ENCODE peak calls at places on chromosomes 5 and 9, in eight cellular contexts. One of them, this sample, is unnamed.

GRCh38 chr9:88319936-88320747 is 68.1 kb upstream of the SPIN1 start:
- ATAC-seq in T-cell: no peak
- ATAC-seq in T-helper 17 cell: no peak
- ATAC-seq in A549: no peak
- ATAC-seq in activated CD8-positive, alpha-beta T cell treated with anti-CD3 and anti-CD28 coated beads, Interleukin-2, amount 10 ng/mL, durations not matched to agents 7 days and 5 days: no peak
- ATAC-seq in activated CD4-positive, CD25-positive, alpha-beta regulatory T cell treated with anti-CD3 and anti-CD28 coated beads, Interleukin-2, amount 50 U/mL, for 24 hours: no peak
- ATAC-seq in mucosa of descending colon: no peak
- ATAC-seq in activated naive CD8-positive, alpha-beta T cell treated with anti-CD3 and anti-CD28 coated beads, Interleukin-2, amount 10 ng/mL, durations not matched to agents 7 days and 5 days: no peak
- ATAC-seq in this sample: no peak

GRCh38 chr5:160272041-160272663 is 40.2 kb downstream of the CCNJL start:
- ATAC-seq in activated CD8-positive, alpha-beta T cell treated with anti-CD3 and anti-CD28 coated beads, Interleukin-2, amount 10 ng/mL, durations not matched to agents 7 days and 5 days: no peak
- ATAC-seq in activated naive CD8-positive, alpha-beta T cell treated with anti-CD3 and anti-CD28 coated beads, Interleukin-2, amount 10 ng/mL, durations not matched to agents 7 days and 5 days: no peak
- ATAC-seq in activated CD4-positive, CD25-positive, alpha-beta regulatory T cell treated with anti-CD3 and anti-CD28 coated beads, Interleukin-2, amount 50 U/mL, for 24 hours: no peak
- ATAC-seq in T-cell: no peak
- ATAC-seq in T-helper 17 cell: no peak
- ATAC-seq in A549: no peak
- ATAC-seq in mucosa of descending colon: peak; percentile 63
- ATAC-seq in this sample: no peak

GRCh38 chr5:57117601-57118000 is 56.3 kb upstream of the GPBP1 start:
- ATAC-seq in activated CD8-positive, alpha-beta T cell treated with anti-CD3 and anti-CD28 coated beads, Interleukin-2, amount 10 ng/mL, durations not matched to agents 7 days and 5 days: peak; percentile 99
- ATAC-seq in T-cell: peak; percentile 99
- ATAC-seq in activated CD4-positive, CD25-positive, alpha-beta regulatory T cell treated with anti-CD3 and anti-CD28 coated beads, Interleukin-2, amount 50 U/mL, for 24 hours: peak; percentile 73
- ATAC-seq in T-helper 17 cell: peak; percentile 98
- ATAC-seq in A549: no peak
- ATAC-seq in activated naive CD8-positive, alpha-beta T cell treated with anti-CD3 and anti-CD28 coated beads, Interleukin-2, amount 10 ng/mL, durations not matched to agents 7 days and 5 days: peak; percentile 99
- ATAC-seq in mucosa of descending colon: peak; percentile 72
- ATAC-seq in this sample: no peak

GRCh38 chr5:149261246-149261645 is 10.4 kb upstream of the AFAP1L1 start:
- ATAC-seq in T-helper 17 cell: no peak
- ATAC-seq in activated naive CD8-positive, alpha-beta T cell treated with anti-CD3 and anti-CD28 coated beads, Interleukin-2, amount 10 ng/mL, durations not matched to agents 7 days and 5 days: no peak
- ATAC-seq in T-cell: no peak
- ATAC-seq in activated CD4-positive, CD25-positive, alpha-beta regulatory T cell treated with anti-CD3 and anti-CD28 coated beads, Interleukin-2, amount 50 U/mL, for 24 hours: no peak
- ATAC-seq in activated CD8-positive, alpha-beta T cell treated with anti-CD3 and anti-CD28 coated beads, Interleukin-2, amount 10 ng/mL, durations not matched to agents 7 days and 5 days: no peak
- ATAC-seq in A549: no peak
- ATAC-seq in mucosa of descending colon: no peak
- ATAC-seq in this sample: no peak

GRCh38 chr9:98687911-98688310 is 20.8 kb downstream of the GABBR2 start:
- ATAC-seq in mucosa of descending colon: no peak
- ATAC-seq in A549: no peak
- ATAC-seq in activated CD4-positive, CD25-positive, alpha-beta regulatory T cell treated with anti-CD3 and anti-CD28 coated beads, Interleukin-2, amount 50 U/mL, for 24 hours: no peak
- ATAC-seq in activated naive CD8-positive, alpha-beta T cell treated with anti-CD3 and anti-CD28 coated beads, Interleukin-2, amount 10 ng/mL, durations not matched to agents 7 days and 5 days: no peak
- ATAC-seq in T-cell: no peak
- ATAC-seq in activated CD8-positive, alpha-beta T cell treated with anti-CD3 and anti-CD28 coated beads, Interleukin-2, amount 10 ng/mL, durations not matched to agents 7 days and 5 days: no peak
- ATAC-seq in T-helper 17 cell: no peak
- ATAC-seq in this sample: no peak

GRCh38 chr9:124078641-124079040 is 67.1 kb downstream of the LHX2 start:
- ATAC-seq in T-helper 17 cell: no peak
- ATAC-seq in activated CD8-positive, alpha-beta T cell treated with anti-CD3 and anti-CD28 coated beads, Interleukin-2, amount 10 ng/mL, durations not matched to agents 7 days and 5 days: no peak
- ATAC-seq in T-cell: no peak
- ATAC-seq in activated CD4-positive, CD25-positive, alpha-beta regulatory T cell treated with anti-CD3 and anti-CD28 coated beads, Interleukin-2, amount 50 U/mL, for 24 hours: no peak
- ATAC-seq in A549: peak; percentile 70
- ATAC-seq in activated naive CD8-positive, alpha-beta T cell treated with anti-CD3 and anti-CD28 coated beads, Interleukin-2, amount 10 ng/mL, durations not matched to agents 7 days and 5 days: no peak
- ATAC-seq in mucosa of descending colon: no peak
- ATAC-seq in this sample: peak; percentile 84

GRCh38 chr9:127545196-127546124 is 66.6 kb upstream of the STXBP1 start:
- ATAC-seq in A549: peak; percentile 76
- ATAC-seq in activated naive CD8-positive, alpha-beta T cell treated with anti-CD3 and anti-CD28 coated beads, Interleukin-2, amount 10 ng/mL, durations not matched to agents 7 days and 5 days: no peak
- ATAC-seq in activated CD8-positive, alpha-beta T cell treated with anti-CD3 and anti-CD28 coated beads, Interleukin-2, amount 10 ng/mL, durations not matched to agents 7 days and 5 days: no peak
- ATAC-seq in T-cell: no peak
- ATAC-seq in activated CD4-positive, CD25-positive, alpha-beta regulatory T cell treated with anti-CD3 and anti-CD28 coated beads, Interleukin-2, amount 50 U/mL, for 24 hours: no peak
- ATAC-seq in mucosa of descending colon: peak; percentile 85
- ATAC-seq in T-helper 17 cell: no peak
- ATAC-seq in this sample: peak; percentile 30

GRCh38 chr9:107367727-107368502 is 84.8 kb downstream of the RAD23B start:
- ATAC-seq in A549: peak; percentile 60
- ATAC-seq in mucosa of descending colon: peak; percentile 12
- ATAC-seq in T-helper 17 cell: no peak
- ATAC-seq in activated CD4-positive, CD25-positive, alpha-beta regulatory T cell treated with anti-CD3 and anti-CD28 coated beads, Interleukin-2, amount 50 U/mL, for 24 hours: no peak
- ATAC-seq in activated CD8-positive, alpha-beta T cell treated with anti-CD3 and anti-CD28 coated beads, Interleukin-2, amount 10 ng/mL, durations not matched to agents 7 days and 5 days: no peak
- ATAC-seq in T-cell: no peak
- ATAC-seq in activated naive CD8-positive, alpha-beta T cell treated with anti-CD3 and anti-CD28 coated beads, Interleukin-2, amount 10 ng/mL, durations not matched to agents 7 days and 5 days: no peak
- ATAC-seq in this sample: no peak

GRCh38 chr5:1412163-1412562 is 33.1 kb downstream of the SLC6A3 start:
- ATAC-seq in activated naive CD8-positive, alpha-beta T cell treated with anti-CD3 and anti-CD28 coated beads, Interleukin-2, amount 10 ng/mL, durations not matched to agents 7 days and 5 days: no peak
- ATAC-seq in mucosa of descending colon: no peak
- ATAC-seq in activated CD8-positive, alpha-beta T cell treated with anti-CD3 and anti-CD28 coated beads, Interleukin-2, amount 10 ng/mL, durations not matched to agents 7 days and 5 days: no peak
- ATAC-seq in T-cell: no peak
- ATAC-seq in T-helper 17 cell: no peak
- ATAC-seq in A549: no peak
- ATAC-seq in activated CD4-positive, CD25-positive, alpha-beta regulatory T cell treated with anti-CD3 and anti-CD28 coated beads, Interleukin-2, amount 50 U/mL, for 24 hours: no peak
- ATAC-seq in this sample: no peak

GRCh38 chr5:140598836-140599235 is 34.1 kb downstream of the CD14 start:
- ATAC-seq in T-helper 17 cell: no peak
- ATAC-seq in A549: no peak
- ATAC-seq in mucosa of descending colon: no peak
- ATAC-seq in activated naive CD8-positive, alpha-beta T cell treated with anti-CD3 and anti-CD28 coated beads, Interleukin-2, amount 10 ng/mL, durations not matched to agents 7 days and 5 days: no peak
- ATAC-seq in activated CD8-positive, alpha-beta T cell treated with anti-CD3 and anti-CD28 coated beads, Interleukin-2, amount 10 ng/mL, durations not matched to agents 7 days and 5 days: no peak
- ATAC-seq in T-cell: no peak
- ATAC-seq in activated CD4-positive, CD25-positive, alpha-beta regulatory T cell treated with anti-CD3 and anti-CD28 coated beads, Interleukin-2, amount 50 U/mL, for 24 hours: no peak
- ATAC-seq in this sample: no peak

GRCh38 chr5:115553082-115553481 is 8.5 kb upstream of the FEM1C start:
- ATAC-seq in activated CD8-positive, alpha-beta T cell treated with anti-CD3 and anti-CD28 coated beads, Interleukin-2, amount 10 ng/mL, durations not matched to agents 7 days and 5 days: no peak
- ATAC-seq in activated naive CD8-positive, alpha-beta T cell treated with anti-CD3 and anti-CD28 coated beads, Interleukin-2, amount 10 ng/mL, durations not matched to agents 7 days and 5 days: no peak
- ATAC-seq in mucosa of descending colon: no peak
- ATAC-seq in T-cell: no peak
- ATAC-seq in activated CD4-positive, CD25-positive, alpha-beta regulatory T cell treated with anti-CD3 and anti-CD28 coated beads, Interleukin-2, amount 50 U/mL, for 24 hours: no peak
- ATAC-seq in T-helper 17 cell: no peak
- ATAC-seq in A549: no peak
- ATAC-seq in this sample: no peak

GRCh38 chr9:84751921-84752320 is 82.4 kb downstream of the NTRK2 start:
- ATAC-seq in mucosa of descending colon: no peak
- ATAC-seq in activated naive CD8-positive, alpha-beta T cell treated with anti-CD3 and anti-CD28 coated beads, Interleukin-2, amount 10 ng/mL, durations not matched to agents 7 days and 5 days: no peak
- ATAC-seq in A549: no peak
- ATAC-seq in activated CD8-positive, alpha-beta T cell treated with anti-CD3 and anti-CD28 coated beads, Interleukin-2, amount 10 ng/mL, durations not matched to agents 7 days and 5 days: no peak
- ATAC-seq in T-cell: no peak
- ATAC-seq in activated CD4-positive, CD25-positive, alpha-beta regulatory T cell treated with anti-CD3 and anti-CD28 coated beads, Interleukin-2, amount 50 U/mL, for 24 hours: peak; percentile 36
- ATAC-seq in T-helper 17 cell: peak; percentile 86
- ATAC-seq in this sample: no peak

GRCh38 chr5:156396830-156397081 is 69.8 kb downstream of the SGCD start:
- ATAC-seq in activated naive CD8-positive, alpha-beta T cell treated with anti-CD3 and anti-CD28 coated beads, Interleukin-2, amount 10 ng/mL, durations not matched to agents 7 days and 5 days: no peak
- ATAC-seq in activated CD8-positive, alpha-beta T cell treated with anti-CD3 and anti-CD28 coated beads, Interleukin-2, amount 10 ng/mL, durations not matched to agents 7 days and 5 days: no peak
- ATAC-seq in T-helper 17 cell: no peak
- ATAC-seq in T-cell: no peak
- ATAC-seq in activated CD4-positive, CD25-positive, alpha-beta regulatory T cell treated with anti-CD3 and anti-CD28 coated beads, Interleukin-2, amount 50 U/mL, for 24 hours: no peak
- ATAC-seq in A549: no peak
- ATAC-seq in mucosa of descending colon: no peak
- ATAC-seq in this sample: no peak

GRCh38 chr5:157912621-157913325 is 53.8 kb upstream of the CLINT1 start:
- ATAC-seq in activated CD8-positive, alpha-beta T cell treated with anti-CD3 and anti-CD28 coated beads, Interleukin-2, amount 10 ng/mL, durations not matched to agents 7 days and 5 days: no peak
- ATAC-seq in activated CD4-positive, CD25-positive, alpha-beta regulatory T cell treated with anti-CD3 and anti-CD28 coated beads, Interleukin-2, amount 50 U/mL, for 24 hours: no peak
- ATAC-seq in T-cell: no peak
- ATAC-seq in activated naive CD8-positive, alpha-beta T cell treated with anti-CD3 and anti-CD28 coated beads, Interleukin-2, amount 10 ng/mL, durations not matched to agents 7 days and 5 days: no peak
- ATAC-seq in A549: no peak
- ATAC-seq in mucosa of descending colon: peak; percentile 89
- ATAC-seq in T-helper 17 cell: no peak
- ATAC-seq in this sample: no peak

GRCh38 chr9:126523621-126524111 is 90.1 kb upstream of the LMX1B start:
- ATAC-seq in activated CD8-positive, alpha-beta T cell treated with anti-CD3 and anti-CD28 coated beads, Interleukin-2, amount 10 ng/mL, durations not matched to agents 7 days and 5 days: peak; percentile 74
- ATAC-seq in activated CD4-positive, CD25-positive, alpha-beta regulatory T cell treated with anti-CD3 and anti-CD28 coated beads, Interleukin-2, amount 50 U/mL, for 24 hours: peak; percentile 85
- ATAC-seq in mucosa of descending colon: peak; percentile 59
- ATAC-seq in T-helper 17 cell: peak; percentile 85
- ATAC-seq in activated naive CD8-positive, alpha-beta T cell treated with anti-CD3 and anti-CD28 coated beads, Interleukin-2, amount 10 ng/mL, durations not matched to agents 7 days and 5 days: peak; percentile 80
- ATAC-seq in T-cell: peak; percentile 85
- ATAC-seq in A549: no peak
- ATAC-seq in this sample: no peak

GRCh38 chr5:158953929-158954534 is 145.7 kb downstream of the EBF1 start:
- ATAC-seq in activated CD4-positive, CD25-positive, alpha-beta regulatory T cell treated with anti-CD3 and anti-CD28 coated beads, Interleukin-2, amount 50 U/mL, for 24 hours: peak; percentile 56
- ATAC-seq in activated naive CD8-positive, alpha-beta T cell treated with anti-CD3 and anti-CD28 coated beads, Interleukin-2, amount 10 ng/mL, durations not matched to agents 7 days and 5 days: no peak
- ATAC-seq in activated CD8-positive, alpha-beta T cell treated with anti-CD3 and anti-CD28 coated beads, Interleukin-2, amount 10 ng/mL, durations not matched to agents 7 days and 5 days: no peak
- ATAC-seq in mucosa of descending colon: peak; percentile 54
- ATAC-seq in T-cell: no peak
- ATAC-seq in A549: no peak
- ATAC-seq in T-helper 17 cell: peak; percentile 57
- ATAC-seq in this sample: no peak

GRCh38 chr9:76835571-76836283 is 70.2 kb downstream of the PRUNE2 start:
- ATAC-seq in T-helper 17 cell: no peak
- ATAC-seq in activated CD4-positive, CD25-positive, alpha-beta regulatory T cell treated with anti-CD3 and anti-CD28 coated beads, Interleukin-2, amount 50 U/mL, for 24 hours: no peak
- ATAC-seq in activated CD8-positive, alpha-beta T cell treated with anti-CD3 and anti-CD28 coated beads, Interleukin-2, amount 10 ng/mL, durations not matched to agents 7 days and 5 days: no peak
- ATAC-seq in T-cell: no peak
- ATAC-seq in mucosa of descending colon: no peak
- ATAC-seq in activated naive CD8-positive, alpha-beta T cell treated with anti-CD3 and anti-CD28 coated beads, Interleukin-2, amount 10 ng/mL, durations not matched to agents 7 days and 5 days: no peak
- ATAC-seq in A549: peak; percentile 74
- ATAC-seq in this sample: peak; percentile 60

GRCh38 chr5:13660072-13660471 is 284.4 kb downstream of the DNAH5 start:
- ATAC-seq in mucosa of descending colon: no peak
- ATAC-seq in activated naive CD8-positive, alpha-beta T cell treated with anti-CD3 and anti-CD28 coated beads, Interleukin-2, amount 10 ng/mL, durations not matched to agents 7 days and 5 days: no peak
- ATAC-seq in T-helper 17 cell: no peak
- ATAC-seq in A549: no peak
- ATAC-seq in T-cell: no peak
- ATAC-seq in activated CD8-positive, alpha-beta T cell treated with anti-CD3 and anti-CD28 coated beads, Interleukin-2, amount 10 ng/mL, durations not matched to agents 7 days and 5 days: no peak
- ATAC-seq in activated CD4-positive, CD25-positive, alpha-beta regulatory T cell treated with anti-CD3 and anti-CD28 coated beads, Interleukin-2, amount 50 U/mL, for 24 hours: no peak
- ATAC-seq in this sample: peak; percentile 47

GRCh38 chr9:76452839-76453238 is 6.1 kb upstream of the GCNT1 start:
- ATAC-seq in mucosa of descending colon: no peak
- ATAC-seq in activated CD8-positive, alpha-beta T cell treated with anti-CD3 and anti-CD28 coated beads, Interleukin-2, amount 10 ng/mL, durations not matched to agents 7 days and 5 days: no peak
- ATAC-seq in activated naive CD8-positive, alpha-beta T cell treated with anti-CD3 and anti-CD28 coated beads, Interleukin-2, amount 10 ng/mL, durations not matched to agents 7 days and 5 days: no peak
- ATAC-seq in activated CD4-positive, CD25-positive, alpha-beta regulatory T cell treated with anti-CD3 and anti-CD28 coated beads, Interleukin-2, amount 50 U/mL, for 24 hours: no peak
- ATAC-seq in T-cell: no peak
- ATAC-seq in T-helper 17 cell: no peak
- ATAC-seq in A549: no peak
- ATAC-seq in this sample: no peak

GRCh38 chr9:120532891-120533290 is 47.1 kb downstream of the CDK5RAP2 start:
- ATAC-seq in activated naive CD8-positive, alpha-beta T cell treated with anti-CD3 and anti-CD28 coated beads, Interleukin-2, amount 10 ng/mL, durations not matched to agents 7 days and 5 days: no peak
- ATAC-seq in T-helper 17 cell: no peak
- ATAC-seq in T-cell: no peak
- ATAC-seq in A549: peak; percentile 10
- ATAC-seq in activated CD8-positive, alpha-beta T cell treated with anti-CD3 and anti-CD28 coated beads, Interleukin-2, amount 10 ng/mL, durations not matched to agents 7 days and 5 days: no peak
- ATAC-seq in mucosa of descending colon: no peak
- ATAC-seq in activated CD4-positive, CD25-positive, alpha-beta regulatory T cell treated with anti-CD3 and anti-CD28 coated beads, Interleukin-2, amount 50 U/mL, for 24 hours: no peak
- ATAC-seq in this sample: no peak

GRCh38 chr5:53323943-53324642 is 156.3 kb upstream of the FST start:
- ATAC-seq in A549: no peak
- ATAC-seq in T-cell: no peak
- ATAC-seq in activated CD4-positive, CD25-positive, alpha-beta regulatory T cell treated with anti-CD3 and anti-CD28 coated beads, Interleukin-2, amount 50 U/mL, for 24 hours: no peak
- ATAC-seq in mucosa of descending colon: no peak
- ATAC-seq in activated naive CD8-positive, alpha-beta T cell treated with anti-CD3 and anti-CD28 coated beads, Interleukin-2, amount 10 ng/mL, durations not matched to agents 7 days and 5 days: peak; percentile 58
- ATAC-seq in T-helper 17 cell: no peak
- ATAC-seq in activated CD8-positive, alpha-beta T cell treated with anti-CD3 and anti-CD28 coated beads, Interleukin-2, amount 10 ng/mL, durations not matched to agents 7 days and 5 days: no peak
- ATAC-seq in this sample: no peak

GRCh38 chr9:21528123-21528808 is 46.2 kb upstream of the IFNE start:
- ATAC-seq in A549: peak; percentile 56
- ATAC-seq in activated CD8-positive, alpha-beta T cell treated with anti-CD3 and anti-CD28 coated beads, Interleukin-2, amount 10 ng/mL, durations not matched to agents 7 days and 5 days: no peak
- ATAC-seq in mucosa of descending colon: no peak
- ATAC-seq in activated naive CD8-positive, alpha-beta T cell treated with anti-CD3 and anti-CD28 coated beads, Interleukin-2, amount 10 ng/mL, durations not matched to agents 7 days and 5 days: no peak
- ATAC-seq in activated CD4-positive, CD25-positive, alpha-beta regulatory T cell treated with anti-CD3 and anti-CD28 coated beads, Interleukin-2, amount 50 U/mL, for 24 hours: no peak
- ATAC-seq in T-cell: no peak
- ATAC-seq in T-helper 17 cell: no peak
- ATAC-seq in this sample: no peak

GRCh38 chr9:20356392-20357206 is 265.7 kb downstream of the MLLT3 start:
- ATAC-seq in activated naive CD8-positive, alpha-beta T cell treated with anti-CD3 and anti-CD28 coated beads, Interleukin-2, amount 10 ng/mL, durations not matched to agents 7 days and 5 days: peak; percentile 64
- ATAC-seq in activated CD8-positive, alpha-beta T cell treated with anti-CD3 and anti-CD28 coated beads, Interleukin-2, amount 10 ng/mL, durations not matched to agents 7 days and 5 days: peak; percentile 62
- ATAC-seq in mucosa of descending colon: peak; percentile 89
- ATAC-seq in T-helper 17 cell: peak; percentile 71
- ATAC-seq in T-cell: peak; percentile 68
- ATAC-seq in activated CD4-positive, CD25-positive, alpha-beta regulatory T cell treated with anti-CD3 and anti-CD28 coated beads, Interleukin-2, amount 50 U/mL, for 24 hours: no peak
- ATAC-seq in A549: peak; percentile 95
- ATAC-seq in this sample: peak; percentile 97

GRCh38 chr9:136572596-136573313 is 26.9 kb upstream of the NOTCH1 start:
- ATAC-seq in activated CD8-positive, alpha-beta T cell treated with anti-CD3 and anti-CD28 coated beads, Interleukin-2, amount 10 ng/mL, durations not matched to agents 7 days and 5 days: no peak
- ATAC-seq in A549: no peak
- ATAC-seq in activated naive CD8-positive, alpha-beta T cell treated with anti-CD3 and anti-CD28 coated beads, Interleukin-2, amount 10 ng/mL, durations not matched to agents 7 days and 5 days: no peak
- ATAC-seq in T-helper 17 cell: no peak
- ATAC-seq in mucosa of descending colon: no peak
- ATAC-seq in activated CD4-positive, CD25-positive, alpha-beta regulatory T cell treated with anti-CD3 and anti-CD28 coated beads, Interleukin-2, amount 50 U/mL, for 24 hours: no peak
- ATAC-seq in T-cell: no peak
- ATAC-seq in this sample: no peak

GRCh38 chr9:34559616-34560546 is 29.6 kb downstream of the CNTFR start:
- ATAC-seq in mucosa of descending colon: peak; percentile 88
- ATAC-seq in activated CD4-positive, CD25-positive, alpha-beta regulatory T cell treated with anti-CD3 and anti-CD28 coated beads, Interleukin-2, amount 50 U/mL, for 24 hours: peak; percentile 27
- ATAC-seq in T-cell: no peak
- ATAC-seq in activated naive CD8-positive, alpha-beta T cell treated with anti-CD3 and anti-CD28 coated beads, Interleukin-2, amount 10 ng/mL, durations not matched to agents 7 days and 5 days: no peak
- ATAC-seq in A549: peak; percentile 63
- ATAC-seq in T-helper 17 cell: no peak
- ATAC-seq in activated CD8-positive, alpha-beta T cell treated with anti-CD3 and anti-CD28 coated beads, Interleukin-2, amount 10 ng/mL, durations not matched to agents 7 days and 5 days: no peak
- ATAC-seq in this sample: peak; percentile 82

GRCh38 chr5:73851782-73852181 is 225.8 kb downstream of the ARHGEF28 start:
- ATAC-seq in activated CD8-positive, alpha-beta T cell treated with anti-CD3 and anti-CD28 coated beads, Interleukin-2, amount 10 ng/mL, durations not matched to agents 7 days and 5 days: no peak
- ATAC-seq in T-helper 17 cell: no peak
- ATAC-seq in mucosa of descending colon: no peak
- ATAC-seq in T-cell: no peak
- ATAC-seq in activated CD4-positive, CD25-positive, alpha-beta regulatory T cell treated with anti-CD3 and anti-CD28 coated beads, Interleukin-2, amount 50 U/mL, for 24 hours: no peak
- ATAC-seq in activated naive CD8-positive, alpha-beta T cell treated with anti-CD3 and anti-CD28 coated beads, Interleukin-2, amount 10 ng/mL, durations not matched to agents 7 days and 5 days: no peak
- ATAC-seq in A549: no peak
- ATAC-seq in this sample: no peak

GRCh38 chr5:149618581-149619248 is 37.4 kb downstream of the ARHGEF37 start:
- ATAC-seq in activated CD8-positive, alpha-beta T cell treated with anti-CD3 and anti-CD28 coated beads, Interleukin-2, amount 10 ng/mL, durations not matched to agents 7 days and 5 days: peak; percentile 63
- ATAC-seq in T-helper 17 cell: peak; percentile 46
- ATAC-seq in mucosa of descending colon: peak; percentile 81
- ATAC-seq in A549: peak; percentile 86
- ATAC-seq in T-cell: no peak
- ATAC-seq in activated CD4-positive, CD25-positive, alpha-beta regulatory T cell treated with anti-CD3 and anti-CD28 coated beads, Interleukin-2, amount 50 U/mL, for 24 hours: no peak
- ATAC-seq in activated naive CD8-positive, alpha-beta T cell treated with anti-CD3 and anti-CD28 coated beads, Interleukin-2, amount 10 ng/mL, durations not matched to agents 7 days and 5 days: peak; percentile 62
- ATAC-seq in this sample: peak; percentile 96

GRCh38 chr9:136578915-136579637 is 33.2 kb upstream of the NOTCH1 start:
- ATAC-seq in T-helper 17 cell: peak; percentile 55
- ATAC-seq in activated CD8-positive, alpha-beta T cell treated with anti-CD3 and anti-CD28 coated beads, Interleukin-2, amount 10 ng/mL, durations not matched to agents 7 days and 5 days: peak; percentile 60
- ATAC-seq in mucosa of descending colon: peak; percentile 56
- ATAC-seq in activated CD4-positive, CD25-positive, alpha-beta regulatory T cell treated with anti-CD3 and anti-CD28 coated beads, Interleukin-2, amount 50 U/mL, for 24 hours: no peak
- ATAC-seq in T-cell: peak; percentile 52
- ATAC-seq in activated naive CD8-positive, alpha-beta T cell treated with anti-CD3 and anti-CD28 coated beads, Interleukin-2, amount 10 ng/mL, durations not matched to agents 7 days and 5 days: peak; percentile 52
- ATAC-seq in A549: peak; percentile 79
- ATAC-seq in this sample: peak; percentile 44

GRCh38 chr5:40502736-40503135 is 177.0 kb upstream of the PTGER4 start:
- ATAC-seq in activated naive CD8-positive, alpha-beta T cell treated with anti-CD3 and anti-CD28 coated beads, Interleukin-2, amount 10 ng/mL, durations not matched to agents 7 days and 5 days: no peak
- ATAC-seq in T-helper 17 cell: no peak
- ATAC-seq in T-cell: no peak
- ATAC-seq in activated CD4-positive, CD25-positive, alpha-beta regulatory T cell treated with anti-CD3 and anti-CD28 coated beads, Interleukin-2, amount 50 U/mL, for 24 hours: no peak
- ATAC-seq in mucosa of descending colon: no peak
- ATAC-seq in A549: no peak
- ATAC-seq in activated CD8-positive, alpha-beta T cell treated with anti-CD3 and anti-CD28 coated beads, Interleukin-2, amount 10 ng/mL, durations not matched to agents 7 days and 5 days: no peak
- ATAC-seq in this sample: no peak

GRCh38 chr5:115372121-115372520 is 75.7 kb upstream of the CCDC112 start:
- ATAC-seq in A549: no peak
- ATAC-seq in T-helper 17 cell: no peak
- ATAC-seq in activated naive CD8-positive, alpha-beta T cell treated with anti-CD3 and anti-CD28 coated beads, Interleukin-2, amount 10 ng/mL, durations not matched to agents 7 days and 5 days: no peak
- ATAC-seq in mucosa of descending colon: no peak
- ATAC-seq in T-cell: no peak
- ATAC-seq in activated CD4-positive, CD25-positive, alpha-beta regulatory T cell treated with anti-CD3 and anti-CD28 coated beads, Interleukin-2, amount 50 U/mL, for 24 hours: no peak
- ATAC-seq in activated CD8-positive, alpha-beta T cell treated with anti-CD3 and anti-CD28 coated beads, Interleukin-2, amount 10 ng/mL, durations not matched to agents 7 days and 5 days: no peak
- ATAC-seq in this sample: peak; percentile 44

GRCh38 chr9:121670447-121670846 is 19.0 kb downstream of the DAB2IP start:
- ATAC-seq in A549: no peak
- ATAC-seq in T-cell: no peak
- ATAC-seq in activated naive CD8-positive, alpha-beta T cell treated with anti-CD3 and anti-CD28 coated beads, Interleukin-2, amount 10 ng/mL, durations not matched to agents 7 days and 5 days: no peak
- ATAC-seq in mucosa of descending colon: no peak
- ATAC-seq in activated CD4-positive, CD25-positive, alpha-beta regulatory T cell treated with anti-CD3 and anti-CD28 coated beads, Interleukin-2, amount 50 U/mL, for 24 hours: no peak
- ATAC-seq in activated CD8-positive, alpha-beta T cell treated with anti-CD3 and anti-CD28 coated beads, Interleukin-2, amount 10 ng/mL, durations not matched to agents 7 days and 5 days: no peak
- ATAC-seq in T-helper 17 cell: no peak
- ATAC-seq in this sample: no peak

GRCh38 chr5:58022055-58022454 is 437.8 kb downstream of the PLK2 start:
- ATAC-seq in activated CD4-positive, CD25-positive, alpha-beta regulatory T cell treated with anti-CD3 and anti-CD28 coated beads, Interleukin-2, amount 50 U/mL, for 24 hours: no peak
- ATAC-seq in activated CD8-positive, alpha-beta T cell treated with anti-CD3 and anti-CD28 coated beads, Interleukin-2, amount 10 ng/mL, durations not matched to agents 7 days and 5 days: no peak
- ATAC-seq in A549: no peak
- ATAC-seq in activated naive CD8-positive, alpha-beta T cell treated with anti-CD3 and anti-CD28 coated beads, Interleukin-2, amount 10 ng/mL, durations not matched to agents 7 days and 5 days: no peak
- ATAC-seq in T-helper 17 cell: no peak
- ATAC-seq in T-cell: no peak
- ATAC-seq in mucosa of descending colon: no peak
- ATAC-seq in this sample: no peak

GRCh38 chr5:123111502-123111901 is 22.5 kb downstream of the PRDM6 start:
- ATAC-seq in A549: no peak
- ATAC-seq in activated CD4-positive, CD25-positive, alpha-beta regulatory T cell treated with anti-CD3 and anti-CD28 coated beads, Interleukin-2, amount 50 U/mL, for 24 hours: no peak
- ATAC-seq in activated naive CD8-positive, alpha-beta T cell treated with anti-CD3 and anti-CD28 coated beads, Interleukin-2, amount 10 ng/mL, durations not matched to agents 7 days and 5 days: no peak
- ATAC-seq in T-cell: no peak
- ATAC-seq in T-helper 17 cell: no peak
- ATAC-seq in mucosa of descending colon: no peak
- ATAC-seq in activated CD8-positive, alpha-beta T cell treated with anti-CD3 and anti-CD28 coated beads, Interleukin-2, amount 10 ng/mL, durations not matched to agents 7 days and 5 days: no peak
- ATAC-seq in this sample: no peak

GRCh38 chr9:122140368-122141193 is 19.0 kb downstream of the NDUFA8 start:
- ATAC-seq in activated CD8-positive, alpha-beta T cell treated with anti-CD3 and anti-CD28 coated beads, Interleukin-2, amount 10 ng/mL, durations not matched to agents 7 days and 5 days: no peak
- ATAC-seq in T-cell: no peak
- ATAC-seq in activated naive CD8-positive, alpha-beta T cell treated with anti-CD3 and anti-CD28 coated beads, Interleukin-2, amount 10 ng/mL, durations not matched to agents 7 days and 5 days: no peak
- ATAC-seq in mucosa of descending colon: peak; percentile 60
- ATAC-seq in A549: no peak
- ATAC-seq in activated CD4-positive, CD25-positive, alpha-beta regulatory T cell treated with anti-CD3 and anti-CD28 coated beads, Interleukin-2, amount 50 U/mL, for 24 hours: no peak
- ATAC-seq in T-helper 17 cell: no peak
- ATAC-seq in this sample: no peak